ENCODE peak calls at places on chromosomes 11 and 22, in ten cellular contexts. P, O, A, N, T, R, J, X, F and C are unnamed samples.

GRCh38 chr11:8263109-8263768 is 439 bp downstream of the LMO1 start:
- DNase-seq in A (no peak), N (no peak), T (peak), O (peak), J (peak), X (peak), F (peak), R (peak), P (no peak), C (peak)

GRCh38 chr11:33000181-33000580 is 15.5 kb upstream of the DEPDC7 start:
- DNase-seq in F (no peak), J (peak), R (peak), N (no peak), X (no peak), T (no peak), O (peak), P (no peak), A (peak), C (peak)

GRCh38 chr22:31210830-31211503 is 1.1 kb upstream of the LIMK2 start:
- DNase-seq in N (no peak), F (peak), P (no peak), R (no peak), O (no peak), J (no peak), A (no peak), T (no peak), X (no peak), C (peak)

GRCh38 chr11:66593303-66593635 is 284 bp downstream of the CCS start:
- DNase-seq in T (no peak), X (no peak), F (no peak), N (no peak), O (no peak), J (no peak), P (no peak), A (no peak), R (peak), C (no peak)

GRCh38 chr22:38258895-38259294 is 13.9 kb downstream of the TMEM184B start:
- DNase-seq in A (peak), T (no peak), P (no peak), J (no peak), O (no peak), N (no peak), R (no peak), X (no peak), F (no peak), C (no peak)

GRCh38 chr11:46889689-46890475 is 28.5 kb downstream of the LRP4 start:
- DNase-seq in A (peak), P (peak), J (peak), F (peak), T (peak), O (peak), X (peak), N (peak), R (peak), C (peak)

GRCh38 chr11:19978668-19979518 is 181.4 kb downstream of the DBX1 start:
- DNase-seq in A (peak), J (peak), T (no peak), N (no peak), P (peak), F (peak), R (peak), X (no peak), O (peak), C (peak)

GRCh38 chr11:73795925-73796632 is 8.4 kb downstream of the MRPL48 start:
- DNase-seq in X (peak), P (no peak), J (no peak), N (peak), O (no peak), R (no peak), T (no peak), F (no peak), A (no peak), C (no peak)

GRCh38 chr22:47322854-47323253 is 560.4 kb downstream of the TBC1D22A start:
- DNase-seq in T (peak), J (no peak), N (no peak), P (no peak), R (no peak), A (no peak), F (no peak), O (no peak), X (no peak), C (peak)

GRCh38 chr11:79667377-79667776 is 226.5 kb upstream of the TENM4 start:
- DNase-seq in N (no peak), O (no peak), J (peak), T (no peak), P (no peak), X (no peak), F (no peak), A (no peak), R (no peak), C (no peak)

GRCh38 chr11:44621784-44622183 is 56.3 kb downstream of the CD82 start:
- DNase-seq in X (peak), P (peak), R (no peak), O (no peak), N (no peak), A (no peak), J (no peak), F (no peak), T (no peak), C (no peak)

GRCh38 chr11:114304969-114305368 is 8.8 kb downstream of the NNMT start:
- DNase-seq in R (no peak), T (no peak), P (no peak), A (no peak), O (no peak), J (no peak), F (no peak), X (no peak), N (no peak), C (no peak)

GRCh38 chr22:17997456-17997855 is 26.9 kb downstream of the MICAL3 start:
- DNase-seq in O (peak), P (no peak), A (no peak), R (no peak), N (no peak), J (peak), X (no peak), T (no peak), F (no peak), C (no peak)

GRCh38 chr22:18000441-18001039 is 23.8 kb downstream of the MICAL3 start:
- DNase-seq in F (peak), O (no peak), X (peak), J (no peak), R (peak), N (peak), A (no peak), T (no peak), P (peak), C (peak)

GRCh38 chr22:18001040-18001893 is 23.1 kb downstream of the MICAL3 start:
- DNase-seq in T (peak), X (peak), A (peak), F (peak), J (peak), O (peak), R (peak), N (peak), P (peak), C (peak)

GRCh38 chr22:17999851-18000250 is 24.5 kb downstream of the MICAL3 start:
- DNase-seq in O (no peak), X (peak), F (no peak), P (no peak), R (no peak), T (no peak), J (peak), A (no peak), N (no peak), C (no peak)

GRCh38 chr22:17998913-17999312 is 25.4 kb downstream of the MICAL3 start:
- DNase-seq in X (no peak), A (no peak), J (no peak), P (no peak), F (no peak), N (no peak), R (no peak), T (no peak), O (no peak), C (no peak)
- H3K4me3 ChIP-seq in X (no peak), A (no peak), J (no peak), P (no peak), F (no peak), N (no peak), R (no peak), T (no peak), O (no peak), C (no peak)

GRCh38 chr22:20243545-20244249 is 24.4 kb downstream of the RTN4R start:
- DNase-seq in A (peak), X (peak), J (peak), O (peak), P (peak), R (peak), F (peak), N (no peak), T (no peak), C (peak)
- H3K4me3 ChIP-seq in A (no peak), X (no peak), J (no peak), O (no peak), P (no peak), R (no peak), F (no peak), N (no peak), T (no peak), C (no peak)

DNA sequence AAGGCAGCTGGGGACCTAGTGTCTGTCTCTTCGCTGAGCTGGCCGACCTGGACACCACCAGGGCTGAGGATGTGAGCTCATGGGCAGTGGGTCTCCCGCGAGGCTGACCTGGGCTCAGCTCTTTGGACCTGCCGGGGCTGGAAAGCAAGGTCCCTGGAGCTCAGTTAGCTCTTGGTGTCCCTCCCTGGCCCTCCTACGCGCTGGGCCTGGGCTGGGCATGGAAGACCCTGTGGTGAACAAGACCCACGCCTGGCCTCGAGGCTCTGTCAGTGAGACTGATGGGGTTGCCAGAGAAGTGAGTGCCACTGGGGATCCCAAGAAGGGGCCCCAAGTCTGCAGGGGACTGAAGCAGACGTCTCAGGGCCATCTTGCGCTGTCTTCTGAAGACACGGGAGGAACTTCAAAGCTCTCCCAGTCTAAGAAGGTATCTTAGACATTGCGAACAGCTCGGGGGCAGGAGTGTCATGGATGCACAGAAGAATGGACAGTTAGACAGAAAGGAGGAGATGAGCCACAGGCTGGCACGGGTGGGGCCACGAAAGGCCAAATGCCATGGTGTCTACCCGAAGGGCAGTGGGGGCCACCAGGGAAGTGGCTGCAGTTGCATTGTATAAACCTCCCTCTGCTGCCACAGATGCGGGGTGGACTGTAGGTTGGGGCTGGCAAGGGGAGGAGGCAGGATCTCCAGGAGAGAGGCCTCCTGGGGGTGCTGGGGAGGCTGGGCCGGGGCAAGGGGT is 31.2 kb downstream of the NFAM1 start:
- DNase-seq in O (no peak), N (no peak), R (no peak), A (no peak), J (no peak), P (no peak), F (no peak), T (no peak), X (no peak), C (no peak)
- H3K4me3 ChIP-seq in O (no peak), N (no peak), R (no peak), A (no peak), J (no peak), P (no peak), F (no peak), T (no peak), X (no peak), C (no peak)

GRCh38 chr11:2143652-2144548 is 4.7 kb upstream of the IGF2 start:
- DNase-seq in T (no peak), F (no peak), A (no peak), P (no peak), N (no peak), X (peak), J (peak), R (peak), O (no peak), C (peak)

GRCh38 chr11:2146051-2146450 is 6.9 kb upstream of the IGF2 start:
- DNase-seq in A (no peak), T (no peak), O (no peak), X (no peak), N (no peak), F (no peak), P (no peak), R (no peak), J (no peak), C (no peak)

GRCh38 chr11:2142300-2142759 is 3.1 kb upstream of the IGF2 start:
- DNase-seq in J (peak), F (no peak), N (peak), R (peak), X (no peak), P (no peak), O (peak), A (peak), T (no peak), C (peak)

GRCh38 chr11:2142762-2143202 is 3.6 kb upstream of the IGF2 start:
- DNase-seq in J (peak), R (peak), O (peak), T (no peak), P (no peak), A (peak), N (no peak), X (no peak), F (no peak), C (peak)

GRCh38 chr11:2144549-2145220 is 5.5 kb upstream of the IGF2 start:
- DNase-seq in R (no peak), X (no peak), F (no peak), P (no peak), J (no peak), N (no peak), O (no peak), A (no peak), T (no peak), C (no peak)
- H3K4me3 ChIP-seq in R (no peak), X (no peak), F (no peak), P (no peak), J (no peak), N (peak), O (no peak), A (no peak), T (no peak), C (no peak)

DNA sequence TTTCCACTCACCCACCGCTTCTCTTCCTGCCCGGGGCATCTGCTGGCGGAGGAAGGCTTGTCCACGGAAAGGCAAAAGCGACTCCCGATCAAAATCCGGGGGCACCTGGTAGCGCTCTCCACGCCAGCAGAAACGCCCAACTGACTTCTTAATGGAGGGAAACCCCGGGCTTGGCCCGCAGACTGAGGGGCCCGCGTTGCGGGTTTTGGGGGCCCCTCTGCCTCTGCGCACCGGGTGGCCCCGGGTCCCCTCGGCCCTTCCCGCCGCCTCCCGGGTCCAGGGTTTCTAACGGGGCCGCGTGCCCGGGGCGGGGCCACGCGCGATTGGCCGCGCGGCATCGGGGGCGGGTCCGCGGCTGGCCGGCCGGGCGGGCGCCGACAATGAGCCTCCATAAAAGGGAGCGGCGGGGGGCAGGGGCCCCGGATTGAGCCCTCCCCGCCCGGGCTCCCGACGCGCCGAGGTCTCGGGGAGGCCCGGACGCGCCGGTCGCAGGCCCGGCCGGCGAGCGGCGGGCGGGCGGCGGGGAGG is at the start of gene SPINDOC:
- DNase-seq in N (peak), X (peak), F (peak), R (peak), J (peak), T (peak), A (peak), P (peak), O (peak), C (peak)
- H3K4me3 ChIP-seq in N (peak), X (peak), F (peak), R (peak), J (peak), T (peak), A (peak), P (peak), O (peak), C (peak)

DNA sequence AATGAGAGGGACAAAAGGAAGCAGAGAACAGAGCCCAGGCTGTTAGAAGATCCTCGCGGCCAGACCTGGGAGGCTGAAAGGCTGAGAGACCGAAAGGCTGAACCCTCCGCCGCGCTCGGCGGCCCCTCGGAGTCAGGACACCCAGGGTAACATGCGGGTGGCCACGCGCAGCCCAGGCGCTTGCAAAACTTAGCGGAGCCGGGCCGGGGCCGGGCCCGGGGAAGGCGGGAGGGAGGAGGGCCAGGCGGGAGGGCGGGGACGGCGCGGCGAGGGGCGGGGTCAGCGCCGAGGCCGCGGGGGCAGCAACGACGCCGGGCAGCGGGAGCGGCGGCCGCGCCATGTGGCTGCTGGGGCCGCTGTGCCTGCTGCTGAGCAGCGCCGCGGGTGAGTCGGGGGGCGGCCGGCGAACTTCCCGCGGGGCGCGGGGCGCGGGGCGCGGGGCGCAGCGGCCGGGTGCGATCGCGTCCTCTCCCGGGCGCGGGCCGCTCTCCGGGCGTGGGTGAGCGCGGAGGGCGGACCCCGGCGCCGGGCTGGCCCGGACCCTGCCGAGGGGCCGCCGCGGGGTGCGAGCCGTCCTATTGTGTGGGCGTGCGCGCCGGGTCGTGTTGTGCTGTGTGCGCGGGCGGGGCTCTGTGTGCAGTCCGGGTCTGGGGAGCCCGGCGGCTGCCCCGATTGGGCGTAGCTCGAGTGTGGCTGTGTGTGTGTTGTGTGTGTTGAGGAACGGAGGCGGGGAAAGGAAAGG is at the start of gene LDLRAD3:
- DNase-seq in A (peak), P (peak), X (peak), R (peak), J (peak), O (peak), N (peak), F (peak), T (peak), C (peak)
- H3K4me3 ChIP-seq in A (peak), P (peak), X (peak), R (peak), J (peak), O (peak), N (peak), F (peak), T (peak), C (peak)

DNA sequence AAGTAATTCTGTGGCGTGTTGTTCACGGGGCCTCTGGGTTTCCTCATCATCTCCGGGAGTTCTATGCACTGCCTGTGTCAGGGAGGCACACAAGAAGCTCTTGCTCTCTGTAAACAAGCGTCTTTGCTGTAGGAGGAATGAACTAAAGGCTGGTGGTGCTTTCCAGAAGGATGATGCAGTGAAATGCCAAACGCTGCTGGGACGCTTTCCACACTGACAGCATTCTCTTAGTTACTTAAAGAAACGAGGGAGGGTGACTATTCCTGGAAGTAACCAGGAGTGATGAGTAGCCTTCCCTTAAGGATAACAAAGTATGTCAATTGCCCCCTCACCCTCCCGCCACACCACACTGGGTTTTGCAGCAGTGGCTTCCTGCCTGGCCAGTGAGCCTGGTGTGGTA is 38.5 kb upstream of the NUP50 start:
- DNase-seq in N (no peak), R (peak), A (peak), J (no peak), T (no peak), X (no peak), P (no peak), F (no peak), O (peak), C (peak)
- H3K4me3 ChIP-seq in N (no peak), R (peak), A (no peak), J (no peak), T (no peak), X (no peak), P (no peak), F (no peak), O (no peak), C (peak)

GRCh38 chr22:23786261-23786710 is 480 bp upstream of the SMARCB1 start:
- DNase-seq in A (no peak), P (no peak), F (no peak), R (no peak), N (no peak), J (no peak), O (no peak), X (no peak), T (no peak), C (peak)
- H3K4me3 ChIP-seq in A (peak), P (peak), F (peak), R (peak), N (peak), J (peak), O (peak), X (peak), T (no peak), C (peak)

GRCh38 chr11:95977534-95978174 is 53.7 kb upstream of the MTMR2 start:
- DNase-seq in R (peak), A (peak), J (peak), X (no peak), P (no peak), T (no peak), O (peak), F (no peak), N (no peak), C (peak)
- H3K4me3 ChIP-seq in R (no peak), A (no peak), J (no peak), X (no peak), P (no peak), T (no peak), O (no peak), F (no peak), N (no peak), C (no peak)

GRCh38 chr11:13964771-13965074 is 2.2 kb downstream of the SPON1 start:
- DNase-seq in P (no peak), N (no peak), O (no peak), F (no peak), J (no peak), A (no peak), X (no peak), R (no peak), T (no peak), C (no peak)
- H3K4me3 ChIP-seq in P (no peak), N (peak), O (peak), F (peak), J (no peak), A (no peak), X (peak), R (peak), T (no peak), C (no peak)